ENCODE peak calls at places on chromosomes 5 and 9, in four cellular contexts. Q, O, A and T are unnamed samples. For H3K9me1, the result is how much of the 10 kb centered on the place peaks cover.

GRCh38 chr5:126494393-126494792 is 71.2 kb downstream of the GRAMD2B start:
- DNase-seq in Q (no peak), O (no peak), A (no peak), T (no peak)

GRCh38 chr5:26329562-26330189 is 708.7 kb downstream of the CDH9 start:
- DNase-seq in Q (no peak), O (no peak), A (no peak), T (no peak)

GRCh38 chr9:37514999-37515398 is 29.3 kb downstream of the POLR1E start:
- DNase-seq in Q (no peak), O (no peak), A (no peak), T (no peak)

GRCh38 chr9:111937781-111938426 is 41.3 kb downstream of the UGCG start:
- DNase-seq in Q (peak), O (peak), A (peak), T (no peak)

GRCh38 chr5:60842859-60843692 is 993 bp downstream of the ELOVL7 start:
- DNase-seq in Q (peak), O (no peak), A (peak), T (no peak)

GRCh38 chr5:1934801-1935429 is 52.2 kb upstream of the IRX4 start:
- DNase-seq in Q (no peak), O (no peak), A (no peak), T (no peak)

GRCh38 chr9:75903785-75904360 is 13.4 kb downstream of the PCSK5 start:
- DNase-seq in Q (no peak), O (peak), A (peak), T (peak)

GRCh38 chr5:1052076-1052475 is 43.5 kb downstream of the NKD2 start:
- DNase-seq in Q (no peak), O (no peak), A (no peak), T (no peak)

GRCh38 chr5:159533197-159533596 is 202.9 kb upstream of the IL12B start:
- DNase-seq in Q (no peak), O (peak), A (no peak), T (no peak)

GRCh38 chr5:169574147-169574646 is 9.4 kb upstream of the SPDL1 start:
- DNase-seq in Q (no peak), O (no peak), A (no peak), T (no peak)

GRCh38 chr9:81984911-81985310 is 3.7 kb upstream of the SPATA31D1 start:
- DNase-seq in Q (no peak), O (peak), A (no peak), T (no peak)

GRCh38 chr9:134993416-134993815 is 75.7 kb upstream of the FCN1 start:
- DNase-seq in Q (no peak), O (no peak), A (no peak), T (no peak)

GRCh38 chr5:172646716-172647285 is 5.7 kb downstream of the NEURL1B start:
- DNase-seq in Q (peak), O (peak), A (no peak), T (no peak)

GRCh38 chr5:97383996-97384395 is 200.9 kb upstream of the RIOK2 start:
- DNase-seq in Q (no peak), O (peak), A (no peak), T (no peak)

GRCh38 chr9:78605029-78605930 is 308.4 kb downstream of the PSAT1 start:
- DNase-seq in Q (no peak), O (no peak), A (peak), T (no peak)

GRCh38 chr5:4737868-4738267 is 402.3 kb upstream of the ADAMTS16 start:
- DNase-seq in Q (no peak), O (no peak), A (no peak), T (no peak)

GRCh38 chr9:35914307-35914807 is 5.1 kb downstream of the SPAAR start:
- DNase-seq in Q (peak), O (peak), A (peak), T (no peak)

GRCh38 chr5:13212843-13213242 is 731.6 kb downstream of the DNAH5 start:
- DNase-seq in Q (no peak), O (no peak), A (no peak), T (no peak)

GRCh38 chr9:97907632-97908031 is 14.7 kb downstream of the TRMO start:
- DNase-seq in Q (no peak), O (no peak), A (no peak), T (no peak)

GRCh38 chr9:97911528-97911927 is 10.8 kb downstream of the TRMO start:
- DNase-seq in Q (no peak), O (no peak), A (no peak), T (no peak)

GRCh38 chr9:97908736-97909135 is 13.6 kb downstream of the TRMO start:
- DNase-seq in Q (no peak), O (no peak), A (no peak), T (no peak)

GRCh38 chr9:97910273-97910844 is 11.9 kb downstream of the TRMO start:
- DNase-seq in Q (no peak), O (no peak), A (no peak), T (peak)

GRCh38 chr9:97911970-97912369 is 10.3 kb downstream of the TRMO start:
- DNase-seq in Q (no peak), O (no peak), A (no peak), T (no peak)
- H3K9me1 ChIP-seq in Q (under half), O (under half), A (under half), T (under half)

GRCh38 chr5:132089363-132089762 is 15.8 kb downstream of the CSF2 start:
- DNase-seq in Q (no peak), O (no peak), A (no peak), T (no peak)

GRCh38 chr5:132087176-132087575 is 13.6 kb downstream of the CSF2 start:
- DNase-seq in Q (no peak), O (no peak), A (peak), T (no peak)

GRCh38 chr5:132086277-132086794 is 12.7 kb downstream of the CSF2 start:
- DNase-seq in Q (peak), O (peak), A (peak), T (peak)

GRCh38 chr5:132085686-132086085 is 12.1 kb downstream of the CSF2 start:
- DNase-seq in Q (no peak), O (no peak), A (no peak), T (no peak)

GRCh38 chr5:132087661-132088060 is 14.1 kb downstream of the CSF2 start:
- DNase-seq in Q (no peak), O (no peak), A (no peak), T (no peak)
- H3K9me1 ChIP-seq in Q (under half), O (under half), A (under half), T (under half)

DNA sequence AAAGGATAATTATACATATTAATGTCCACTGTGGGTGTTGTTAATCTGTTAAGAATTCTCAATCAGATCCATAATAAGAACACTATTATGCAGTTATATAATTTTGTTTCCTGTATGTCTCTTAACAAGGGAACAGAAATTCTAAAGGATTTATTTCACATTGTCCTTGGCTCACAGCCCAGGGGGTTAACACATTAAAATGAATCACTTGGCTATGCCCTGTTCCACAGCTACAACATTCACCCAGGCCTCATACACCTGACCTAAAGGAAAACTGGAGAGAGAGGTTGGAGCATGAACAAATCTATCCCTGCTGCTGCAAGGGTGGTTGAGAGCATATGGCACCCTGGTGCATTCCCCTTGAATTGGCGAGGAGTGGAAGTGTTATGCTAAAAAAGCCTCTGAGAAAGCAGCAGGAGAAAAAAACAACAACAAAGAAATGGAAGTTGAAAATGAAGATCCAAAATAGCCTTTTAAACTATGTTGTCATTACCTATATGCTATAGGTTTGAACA is 116.0 kb downstream of the KCNN2 start:
- DNase-seq in Q (no peak), O (peak), A (no peak), T (no peak)
- H3K9me1 ChIP-seq in Q (under half), O (under half), A (under half), T (under half)

DNA sequence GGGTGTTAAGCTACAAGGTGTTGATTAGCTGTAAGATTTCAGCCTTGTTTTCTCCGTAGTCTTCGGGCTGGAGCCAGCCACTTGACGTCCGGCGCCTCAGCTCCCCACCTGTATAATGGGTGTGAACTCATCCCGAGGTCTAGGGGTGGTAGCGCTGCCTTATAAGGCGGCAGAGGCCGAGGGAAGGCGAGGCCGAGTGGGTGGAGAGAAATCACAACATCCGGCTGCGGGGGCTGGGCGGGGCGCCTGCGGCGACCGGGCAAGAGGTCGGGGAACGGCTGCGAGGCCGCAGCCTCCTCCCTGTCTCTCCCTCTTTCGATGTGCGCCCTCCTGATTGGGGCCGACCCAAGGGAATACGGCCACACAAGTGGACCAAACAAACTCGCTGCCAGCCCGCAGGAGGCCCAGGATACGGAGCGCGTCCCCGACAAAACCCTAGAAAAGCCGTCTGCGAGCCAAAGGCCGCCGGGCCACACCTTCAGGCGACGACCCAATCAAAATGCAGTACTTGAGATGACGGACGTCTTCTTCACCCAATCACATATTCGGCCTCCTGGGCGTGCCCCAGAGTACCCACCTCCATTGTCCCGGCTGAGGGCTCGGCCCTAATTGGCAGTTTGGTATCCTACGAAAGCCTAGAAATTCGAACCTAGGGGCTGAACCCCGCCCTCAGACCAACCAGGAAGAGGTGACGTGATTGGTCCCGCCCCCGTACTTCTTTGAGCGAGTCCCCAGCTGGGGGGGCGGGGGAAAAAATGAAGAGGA is 493 bp upstream of the GRK6 start:
- DNase-seq in Q (peak), O (peak), A (peak), T (peak)
- H3K9me1 ChIP-seq in Q (under half), O (under half), A (under half), T (under half)

GRCh38 chr5:157657516-157657915 is 5.3 kb upstream of the SOX30 start:
- DNase-seq in Q (no peak), O (no peak), A (no peak), T (no peak)
- H3K9me1 ChIP-seq in Q (under half), O (under half), A (under half), T (under half)

GRCh38 chr5:36359267-36359666 is 57.6 kb upstream of the RANBP3L start:
- DNase-seq in Q (no peak), O (no peak), A (no peak), T (no peak)

GRCh38 chr5:36356915-36357314 is 55.2 kb upstream of the RANBP3L start:
- DNase-seq in Q (no peak), O (no peak), A (no peak), T (no peak)

GRCh38 chr5:36360311-36360710 is 58.6 kb upstream of the RANBP3L start:
- DNase-seq in Q (no peak), O (no peak), A (no peak), T (no peak)

GRCh38 chr5:36355513-36355912 is 53.8 kb upstream of the RANBP3L start:
- DNase-seq in Q (no peak), O (no peak), A (no peak), T (no peak)

GRCh38 chr5:36357391-36357790 is 55.7 kb upstream of the RANBP3L start:
- DNase-seq in Q (no peak), O (peak), A (no peak), T (no peak)
- H3K9me1 ChIP-seq in Q (under half), O (under half), A (under half), T (under half)

GRCh38 chr5:156137482-156137881 is 189.5 kb upstream of the SGCD start:
- DNase-seq in Q (no peak), O (peak), A (no peak), T (no peak)
- H3K9me1 ChIP-seq in Q (under half), O (under half), A (under half), T (under half)